ENCODE peak calls at places on chromosomes 11 and 22, in four cellular contexts. L is left ventricle myocardium inferior; T is CD8-positive, alpha-beta memory T cell; P is kidney tubule cell. W is an unnamed sample.

GRCh38 chr11:6476571-6476970 is 2.8 kb upstream of the TRIM3 start:
- DNase-seq in L (no peak), T (no peak), P (no peak), W (no peak)

GRCh38 chr11:124745835-124746620 is 6.0 kb downstream of the VSIG2 start:
- DNase-seq in L (no peak), T (no peak), P (peak), W (peak)

GRCh38 chr11:82195251-82195650 is 538.4 kb downstream of the FAM181B start:
- DNase-seq in L (no peak), T (no peak), P (peak), W (no peak)

GRCh38 chr11:70671083-70671482 is 272.8 kb downstream of the CTTN start:
- DNase-seq in L (no peak), T (no peak), P (no peak), W (no peak)

GRCh38 chr11:68014157-68014965 is 4.2 kb downstream of the ALDH3B1 start:
- DNase-seq in L (no peak), T (no peak), P (peak), W (peak)

GRCh38 chr22:34855471-34855870 is 210.5 kb upstream of the ISX start:
- DNase-seq in L (no peak), T (no peak), P (no peak), W (no peak)

GRCh38 chr11:102791271-102792036 is 6.5 kb downstream of the MMP1 start:
- DNase-seq in L (no peak), T (no peak), P (peak), W (peak)

GRCh38 chr22:39529487-39529851 is 3.1 kb downstream of the RPS19BP1 start:
- DNase-seq in L (no peak), T (no peak), P (no peak), W (no peak)

GRCh38 chr11:61480936-61481335 is 27.6 kb upstream of the LRRC10B start:
- DNase-seq in L (no peak), T (no peak), P (peak), W (no peak)

GRCh38 chr11:48384670-48385069 is 18.4 kb upstream of the OR4C5 start:
- DNase-seq in L (no peak), T (no peak), P (no peak), W (no peak)

GRCh38 chr22:24594569-24595120 is 1.8 kb upstream of the LRRC75B start:
- DNase-seq in L (no peak), T (no peak), P (no peak), W (no peak)

GRCh38 chr11:6431861-6432260 is 8.9 kb downstream of the HPX start:
- DNase-seq in L (no peak), T (no peak), P (peak), W (no peak)

GRCh38 chr11:942853-943252 is 17.2 kb downstream of the AP2A2 start:
- DNase-seq in L (no peak), T (no peak), P (peak), W (peak)

GRCh38 chr22:19663821-19664325 is 50.4 kb upstream of the SEPTIN5 start:
- DNase-seq in L (peak), T (no peak), P (no peak), W (no peak)

GRCh38 chr22:36330655-36331305 is 57.0 kb downstream of the MYH9 start:
- DNase-seq in L (peak), T (no peak), P (peak), W (no peak)

GRCh38 chr11:27705873-27706820 is 5.9 kb upstream of the BDNF start:
- DNase-seq in L (no peak), T (no peak), P (peak), W (no peak)